ENCODE peak calls at places on chromosomes 4 and X, in seven cellular contexts. H, V, G, K, Z, Y and R are unnamed samples.

GRCh38 chr4:180665994-180666818 is 1577.0 kb upstream of the TENM3 start:
- DNase-seq in H (peak; percentile 45), V (no peak), G (peak; percentile 2), K (no peak), Z (peak; percentile 13), Y (no peak), R (peak; percentile 45)

GRCh38 chr4:88027611-88028608 is 20.5 kb downstream of the PKD2 start:
- DNase-seq in H (peak; percentile 95), V (no peak), G (peak; percentile 90), K (no peak), Z (no peak), Y (no peak), R (no peak)

GRCh38 chr4:43234626-43235025 is 342.1 kb downstream of the GRXCR1 start:
- DNase-seq in H (no peak), V (no peak), G (no peak), K (no peak), Z (no peak), Y (no peak), R (no peak)

GRCh38 chr4:86452323-86452995 is 92.6 kb upstream of the MAPK10 start:
- DNase-seq in H (no peak), V (no peak), G (peak; percentile 33), K (no peak), Z (no peak), Y (no peak), R (no peak)

GRCh38 chr4:30828290-30828926 is 108.2 kb downstream of the PCDH7 start:
- DNase-seq in H (no peak), V (no peak), G (no peak), K (no peak), Z (no peak), Y (no peak), R (no peak)

GRCh38 chrX:15882704-15883539 is 28.3 kb upstream of the AP1S2 start:
- DNase-seq in H (peak; percentile 10), V (no peak), G (peak; percentile 62), K (no peak), Z (no peak), Y (no peak), R (no peak)

GRCh38 chrX:39677987-39678840 is 419.5 kb downstream of the BCOR start:
- DNase-seq in H (no peak), V (no peak), G (no peak), K (no peak), Z (peak; percentile 40), Y (no peak), R (no peak)

GRCh38 chrX:49167740-49168108 is 4.0 kb upstream of the PLP2 start:
- DNase-seq in H (no peak), V (no peak), G (no peak), K (no peak), Z (no peak), Y (no peak), R (no peak)

GRCh38 chr4:145882594-145882993 is 56.0 kb downstream of the ZNF827 start:
- DNase-seq in H (no peak), V (no peak), G (no peak), K (no peak), Z (peak; percentile 44), Y (no peak), R (no peak)

GRCh38 chr4:1192091-1192492 is 19.7 kb upstream of the SPON2 start:
- DNase-seq in H (peak; percentile 94), V (no peak), G (peak; percentile 99), K (no peak), Z (peak; percentile 69), Y (no peak), R (no peak)

GRCh38 chrX:48003367-48003757 is 427 bp downstream of the ZNF182 start:
- DNase-seq in H (no peak), V (peak; percentile 4), G (no peak), K (peak; percentile 36), Z (no peak), Y (no peak), R (no peak)

GRCh38 chrX:120358687-120359086 is 3.2 kb upstream of the ATP1B4 start:
- DNase-seq in H (peak; percentile 0), V (no peak), G (peak; percentile 2), K (no peak), Z (peak; percentile 30), Y (no peak), R (no peak)

GRCh38 chrX:30141966-30142365 is 73.4 kb upstream of the MAGEB2 start:
- DNase-seq in H (peak; percentile 26), V (no peak), G (peak; percentile 7), K (no peak), Z (no peak), Y (no peak), R (peak; percentile 21)

GRCh38 chr4:829761-830655 is 4.1 kb upstream of the CPLX1 start:
- DNase-seq in H (no peak), V (no peak), G (no peak), K (no peak), Z (no peak), Y (no peak), R (no peak)

GRCh38 chr4:26076000-26076587 is 162.1 kb downstream of the SMIM20 start:
- DNase-seq in H (peak; percentile 36), V (no peak), G (peak; percentile 89), K (no peak), Z (no peak), Y (no peak), R (peak; percentile 54)

GRCh38 chr4:1728061-1728980 is 7.0 kb downstream of the TACC3 start:
- DNase-seq in H (no peak), V (no peak), G (no peak), K (no peak), Z (no peak), Y (no peak), R (no peak)

GRCh38 chrX:7941390-7942042 is 14.3 kb upstream of the PNPLA4 start:
- DNase-seq in H (no peak), V (no peak), G (peak; percentile 41), K (no peak), Z (peak; percentile 24), Y (no peak), R (no peak)

GRCh38 chr4:87622303-87622702 is 14.0 kb downstream of the DSPP start:
- DNase-seq in H (no peak), V (no peak), G (no peak), K (no peak), Z (no peak), Y (no peak), R (no peak)

GRCh38 chr4:188061083-188061482 is 48.3 kb downstream of the TRIML2 start:
- DNase-seq in H (no peak), V (no peak), G (no peak), K (no peak), Z (no peak), Y (no peak), R (no peak)

GRCh38 chr4:95694411-95694810 is 145.5 kb upstream of the PDHA2 start:
- DNase-seq in H (no peak), V (no peak), G (no peak), K (no peak), Z (no peak), Y (no peak), R (no peak)

GRCh38 chrX:135477576-135477975 is 42.9 kb upstream of the INTS6L start:
- DNase-seq in H (peak; percentile 52), V (peak; percentile 32), G (peak; percentile 79), K (no peak), Z (peak; percentile 0), Y (no peak), R (peak; percentile 5)

GRCh38 chr4:70564033-70564432 is 28.0 kb upstream of the AMBN start:
- DNase-seq in H (no peak), V (no peak), G (no peak), K (no peak), Z (no peak), Y (no peak), R (no peak)

GRCh38 chr4:153486281-153487151 is 20.4 kb downstream of the TMEM131L start:
- DNase-seq in H (peak; percentile 85), V (no peak), G (peak; percentile 87), K (no peak), Z (no peak), Y (peak; percentile 4), R (no peak)

GRCh38 chr4:76374744-76375143 is 46.2 kb downstream of the CCDC158 start:
- DNase-seq in H (no peak), V (no peak), G (no peak), K (no peak), Z (no peak), Y (no peak), R (no peak)

GRCh38 chr4:55876387-55876786 is 22.9 kb downstream of the EXOC1 start:
- DNase-seq in H (no peak), V (no peak), G (no peak), K (no peak), Z (no peak), Y (no peak), R (no peak)

GRCh38 chrX:45801554-45801953 is 600.9 kb upstream of the DIPK2B start:
- DNase-seq in H (no peak), V (peak; percentile 35), G (peak; percentile 48), K (no peak), Z (no peak), Y (no peak), R (no peak)